ENCODE peak calls at places on chromosomes 1 and 21, in nine cellular contexts. One of them, this sample, is unnamed.

GRCh38 chr1:56389813-56390539 is 189.4 kb downstream of the PLPP3 start:
- DNase-seq in left ventricle myocardium inferior: no peak
- DNase-seq in HepG2: no peak
- DNase-seq in astrocyte of the spinal cord: no peak
- DNase-seq in AG04450: peak
- DNase-seq in adrenal gland: no peak
- DNase-seq in neural progenitor cell: peak
- DNase-seq in HCT116: no peak
- DNase-seq in endothelial cell of umbilical vein: no peak
- DNase-seq in this sample: no peak

GRCh38 chr1:39845569-39846566 is 37.4 kb downstream of the TRIT1 start:
- DNase-seq in left ventricle myocardium inferior: peak
- DNase-seq in HepG2: peak
- DNase-seq in astrocyte of the spinal cord: peak
- DNase-seq in AG04450: peak
- DNase-seq in adrenal gland: peak
- DNase-seq in neural progenitor cell: no peak
- DNase-seq in HCT116: no peak
- DNase-seq in endothelial cell of umbilical vein: peak
- DNase-seq in this sample: peak

GRCh38 chr1:68916227-68916853 is 419.5 kb upstream of the DEPDC1 start:
- DNase-seq in left ventricle myocardium inferior: no peak
- DNase-seq in HepG2: no peak
- DNase-seq in astrocyte of the spinal cord: peak
- DNase-seq in AG04450: peak
- DNase-seq in adrenal gland: peak
- DNase-seq in neural progenitor cell: no peak
- DNase-seq in HCT116: no peak
- DNase-seq in endothelial cell of umbilical vein: peak
- DNase-seq in this sample: peak

GRCh38 chr21:29504751-29505321 is 206.1 kb downstream of the BACH1 start:
- DNase-seq in left ventricle myocardium inferior: no peak
- DNase-seq in HepG2: no peak
- DNase-seq in astrocyte of the spinal cord: peak
- DNase-seq in AG04450: peak
- DNase-seq in adrenal gland: no peak
- DNase-seq in neural progenitor cell: no peak
- DNase-seq in HCT116: no peak
- DNase-seq in endothelial cell of umbilical vein: no peak
- DNase-seq in this sample: peak

GRCh38 chr1:64828829-64829228 is 84.0 kb downstream of the RAVER2 start:
- DNase-seq in left ventricle myocardium inferior: no peak
- DNase-seq in HepG2: no peak
- DNase-seq in astrocyte of the spinal cord: no peak
- DNase-seq in AG04450: no peak
- DNase-seq in adrenal gland: no peak
- DNase-seq in neural progenitor cell: no peak
- DNase-seq in HCT116: no peak
- DNase-seq in endothelial cell of umbilical vein: no peak
- DNase-seq in this sample: no peak

GRCh38 chr1:235557495-235557894 is 53.2 kb upstream of the B3GALNT2 start:
- DNase-seq in left ventricle myocardium inferior: no peak
- DNase-seq in HepG2: no peak
- DNase-seq in astrocyte of the spinal cord: no peak
- DNase-seq in AG04450: no peak
- DNase-seq in adrenal gland: no peak
- DNase-seq in neural progenitor cell: peak
- DNase-seq in HCT116: no peak
- DNase-seq in endothelial cell of umbilical vein: no peak
- DNase-seq in this sample: no peak

GRCh38 chr1:192601145-192602048 is 25.8 kb downstream of the RGS1 start:
- DNase-seq in left ventricle myocardium inferior: no peak
- DNase-seq in HepG2: no peak
- DNase-seq in astrocyte of the spinal cord: no peak
- DNase-seq in AG04450: no peak
- DNase-seq in adrenal gland: no peak
- DNase-seq in neural progenitor cell: no peak
- DNase-seq in HCT116: no peak
- DNase-seq in endothelial cell of umbilical vein: no peak
- DNase-seq in this sample: no peak

GRCh38 chr1:24233684-24234600 is 46.9 kb upstream of the IFNLR1 start:
- DNase-seq in left ventricle myocardium inferior: no peak
- DNase-seq in HepG2: no peak
- DNase-seq in astrocyte of the spinal cord: peak
- DNase-seq in AG04450: no peak
- DNase-seq in adrenal gland: no peak
- DNase-seq in neural progenitor cell: no peak
- DNase-seq in HCT116: no peak
- DNase-seq in endothelial cell of umbilical vein: no peak
- DNase-seq in this sample: peak

GRCh38 chr1:110196917-110197782 is 13.0 kb upstream of the KCNC4 start:
- DNase-seq in left ventricle myocardium inferior: no peak
- DNase-seq in HepG2: peak
- DNase-seq in astrocyte of the spinal cord: peak
- DNase-seq in AG04450: no peak
- DNase-seq in adrenal gland: no peak
- DNase-seq in neural progenitor cell: peak
- DNase-seq in HCT116: peak
- DNase-seq in endothelial cell of umbilical vein: peak
- DNase-seq in this sample: no peak

GRCh38 chr1:107883562-107883961 is 81.4 kb downstream of the VAV3 start:
- DNase-seq in left ventricle myocardium inferior: no peak
- DNase-seq in HepG2: no peak
- DNase-seq in astrocyte of the spinal cord: no peak
- DNase-seq in AG04450: no peak
- DNase-seq in adrenal gland: no peak
- DNase-seq in neural progenitor cell: peak
- DNase-seq in HCT116: no peak
- DNase-seq in endothelial cell of umbilical vein: no peak
- DNase-seq in this sample: no peak

GRCh38 chr1:8903908-8904650 is 25.6 kb upstream of the ENO1 start:
- DNase-seq in left ventricle myocardium inferior: no peak
- DNase-seq in HepG2: peak
- DNase-seq in astrocyte of the spinal cord: peak
- DNase-seq in AG04450: peak
- DNase-seq in adrenal gland: no peak
- DNase-seq in neural progenitor cell: no peak
- DNase-seq in HCT116: no peak
- DNase-seq in endothelial cell of umbilical vein: peak
- DNase-seq in this sample: peak

GRCh38 chr21:15766952-15767603 is 37.3 kb downstream of the USP25 start:
- DNase-seq in left ventricle myocardium inferior: no peak
- DNase-seq in HepG2: no peak
- DNase-seq in astrocyte of the spinal cord: no peak
- DNase-seq in AG04450: no peak
- DNase-seq in adrenal gland: no peak
- DNase-seq in neural progenitor cell: no peak
- DNase-seq in HCT116: no peak
- DNase-seq in endothelial cell of umbilical vein: peak
- DNase-seq in this sample: no peak

GRCh38 chr1:97042551-97042950 is 321.0 kb downstream of the PTBP2 start:
- DNase-seq in left ventricle myocardium inferior: no peak
- DNase-seq in HepG2: no peak
- DNase-seq in astrocyte of the spinal cord: peak
- DNase-seq in AG04450: no peak
- DNase-seq in adrenal gland: no peak
- DNase-seq in neural progenitor cell: no peak
- DNase-seq in HCT116: no peak
- DNase-seq in endothelial cell of umbilical vein: no peak
- DNase-seq in this sample: peak

DNA sequence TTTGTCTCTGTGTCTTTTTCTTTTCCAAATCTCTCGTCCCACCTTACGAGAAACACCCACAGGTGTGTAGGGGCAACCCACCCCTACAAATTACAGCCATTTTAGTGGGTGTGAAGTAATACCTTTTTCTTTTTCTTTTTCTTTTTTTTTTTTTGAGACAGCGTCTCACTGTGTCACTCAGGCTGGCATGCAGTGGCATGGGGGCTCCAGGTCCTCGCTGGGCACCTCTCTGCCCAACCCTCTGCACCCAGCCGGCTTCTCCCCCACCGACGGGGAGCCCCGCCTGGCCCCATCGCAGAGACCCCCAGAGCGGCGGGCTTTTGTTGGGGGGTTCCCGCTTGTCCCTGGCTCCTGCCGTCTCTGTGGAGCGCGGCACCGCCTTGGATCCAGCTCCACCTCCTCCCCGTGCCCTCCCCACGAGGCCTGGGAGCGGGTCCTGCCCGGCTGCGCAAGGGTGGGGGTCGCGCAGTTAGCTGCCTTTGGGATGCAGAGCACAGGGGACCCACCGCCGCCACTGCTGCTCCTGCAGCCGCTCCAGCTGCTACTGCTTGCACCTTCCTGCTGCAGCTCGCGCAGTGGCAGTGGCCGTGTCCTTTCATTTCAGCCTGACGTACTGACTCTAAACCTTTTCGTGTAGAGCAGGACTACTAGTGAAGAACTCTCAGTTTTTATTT is 10.9 kb upstream of the NVL start:
- DNase-seq in left ventricle myocardium inferior: peak
- DNase-seq in HepG2: no peak
- DNase-seq in astrocyte of the spinal cord: no peak
- DNase-seq in AG04450: no peak
- DNase-seq in adrenal gland: no peak
- DNase-seq in neural progenitor cell: peak
- DNase-seq in HCT116: no peak
- DNase-seq in endothelial cell of umbilical vein: peak
- DNase-seq in this sample: no peak
- H3K4me3 ChIP-seq in left ventricle myocardium inferior: peak
- H3K4me3 ChIP-seq in HepG2: peak
- H3K4me3 ChIP-seq in astrocyte of the spinal cord: peak
- H3K4me3 ChIP-seq in AG04450: peak
- H3K4me3 ChIP-seq in adrenal gland: no peak
- H3K4me3 ChIP-seq in neural progenitor cell: peak
- H3K4me3 ChIP-seq in HCT116: no peak
- H3K4me3 ChIP-seq in endothelial cell of umbilical vein: peak
- H3K4me3 ChIP-seq in this sample: peak

GRCh38 chr1:171487038-171487437 is 1.7 kb downstream of the PRRC2C start:
- DNase-seq in left ventricle myocardium inferior: no peak
- DNase-seq in HepG2: no peak
- DNase-seq in astrocyte of the spinal cord: no peak
- DNase-seq in AG04450: no peak
- DNase-seq in adrenal gland: no peak
- DNase-seq in neural progenitor cell: no peak
- DNase-seq in HCT116: no peak
- DNase-seq in endothelial cell of umbilical vein: no peak
- DNase-seq in this sample: no peak
- TF ChIP-seq CTCF in left ventricle myocardium inferior: no peak
- TF ChIP-seq CTCF in HepG2: no peak
- TF ChIP-seq CTCF in astrocyte of the spinal cord: no peak
- TF ChIP-seq CTCF in AG04450: no peak
- TF ChIP-seq CTCF in adrenal gland: no peak
- TF ChIP-seq CTCF in neural progenitor cell: no peak
- TF ChIP-seq CTCF in HCT116: no peak
- TF ChIP-seq CTCF in endothelial cell of umbilical vein: no peak
- TF ChIP-seq CTCF in this sample: no peak

GRCh38 chr1:10968411-10968826 is 44.0 kb upstream of the TARDBP start:
- DNase-seq in left ventricle myocardium inferior: no peak
- DNase-seq in HepG2: no peak
- DNase-seq in astrocyte of the spinal cord: no peak
- DNase-seq in AG04450: no peak
- DNase-seq in adrenal gland: no peak
- DNase-seq in neural progenitor cell: no peak
- DNase-seq in HCT116: no peak
- DNase-seq in endothelial cell of umbilical vein: no peak
- DNase-seq in this sample: no peak
- H3K4me3 ChIP-seq in left ventricle myocardium inferior: peak
- H3K4me3 ChIP-seq in HepG2: peak
- H3K4me3 ChIP-seq in astrocyte of the spinal cord: peak
- H3K4me3 ChIP-seq in AG04450: peak
- H3K4me3 ChIP-seq in adrenal gland: no peak
- H3K4me3 ChIP-seq in neural progenitor cell: no peak
- H3K4me3 ChIP-seq in HCT116: no peak
- H3K4me3 ChIP-seq in endothelial cell of umbilical vein: no peak
- H3K4me3 ChIP-seq in this sample: peak

GRCh38 chr1:6247651-6248050 is 3.7 kb downstream of the HES3 start:
- DNase-seq in left ventricle myocardium inferior: no peak
- DNase-seq in HepG2: no peak
- DNase-seq in astrocyte of the spinal cord: no peak
- DNase-seq in AG04450: no peak
- DNase-seq in adrenal gland: no peak
- DNase-seq in neural progenitor cell: no peak
- DNase-seq in HCT116: no peak
- DNase-seq in endothelial cell of umbilical vein: no peak
- DNase-seq in this sample: no peak

GRCh38 chr1:6248161-6248776 is 4.3 kb downstream of the HES3 start:
- DNase-seq in left ventricle myocardium inferior: no peak
- DNase-seq in HepG2: no peak
- DNase-seq in astrocyte of the spinal cord: no peak
- DNase-seq in AG04450: no peak
- DNase-seq in adrenal gland: no peak
- DNase-seq in neural progenitor cell: no peak
- DNase-seq in HCT116: no peak
- DNase-seq in endothelial cell of umbilical vein: no peak
- DNase-seq in this sample: no peak

GRCh38 chr1:6249732-6250689 is 6.0 kb downstream of the HES3 start:
- DNase-seq in left ventricle myocardium inferior: no peak
- DNase-seq in HepG2: peak
- DNase-seq in astrocyte of the spinal cord: no peak
- DNase-seq in AG04450: no peak
- DNase-seq in adrenal gland: no peak
- DNase-seq in neural progenitor cell: peak
- DNase-seq in HCT116: no peak
- DNase-seq in endothelial cell of umbilical vein: no peak
- DNase-seq in this sample: no peak

GRCh38 chr1:6251233-6251632 is 7.3 kb downstream of the HES3 start:
- DNase-seq in left ventricle myocardium inferior: no peak
- DNase-seq in HepG2: no peak
- DNase-seq in astrocyte of the spinal cord: no peak
- DNase-seq in AG04450: no peak
- DNase-seq in adrenal gland: no peak
- DNase-seq in neural progenitor cell: no peak
- DNase-seq in HCT116: no peak
- DNase-seq in endothelial cell of umbilical vein: no peak
- DNase-seq in this sample: no peak

GRCh38 chr1:6248798-6249731 is 5.1 kb downstream of the HES3 start:
- DNase-seq in left ventricle myocardium inferior: peak
- DNase-seq in HepG2: no peak
- DNase-seq in astrocyte of the spinal cord: no peak
- DNase-seq in AG04450: no peak
- DNase-seq in adrenal gland: no peak
- DNase-seq in neural progenitor cell: peak
- DNase-seq in HCT116: peak
- DNase-seq in endothelial cell of umbilical vein: no peak
- DNase-seq in this sample: no peak
- TF ChIP-seq CTCF in left ventricle myocardium inferior: no peak
- TF ChIP-seq CTCF in HepG2: peak
- TF ChIP-seq CTCF in astrocyte of the spinal cord: no peak
- TF ChIP-seq CTCF in AG04450: no peak
- TF ChIP-seq CTCF in adrenal gland: no peak
- TF ChIP-seq CTCF in neural progenitor cell: no peak
- TF ChIP-seq CTCF in HCT116: no peak
- TF ChIP-seq CTCF in endothelial cell of umbilical vein: no peak
- TF ChIP-seq CTCF in this sample: no peak

GRCh38 chr1:183841950-183842816 is 37.3 kb downstream of the RGL1 start:
- DNase-seq in left ventricle myocardium inferior: peak
- DNase-seq in HepG2: peak
- DNase-seq in astrocyte of the spinal cord: peak
- DNase-seq in AG04450: peak
- DNase-seq in adrenal gland: no peak
- DNase-seq in neural progenitor cell: no peak
- DNase-seq in HCT116: no peak
- DNase-seq in endothelial cell of umbilical vein: peak
- DNase-seq in this sample: peak
- H3K4me3 ChIP-seq in left ventricle myocardium inferior: peak
- H3K4me3 ChIP-seq in HepG2: peak
- H3K4me3 ChIP-seq in astrocyte of the spinal cord: no peak
- H3K4me3 ChIP-seq in AG04450: peak
- H3K4me3 ChIP-seq in adrenal gland: no peak
- H3K4me3 ChIP-seq in neural progenitor cell: no peak
- H3K4me3 ChIP-seq in HCT116: no peak
- H3K4me3 ChIP-seq in endothelial cell of umbilical vein: peak
- H3K4me3 ChIP-seq in this sample: no peak